ENCODE peak calls at places on chromosomes 11 and 22, in nine cellular contexts. One of them, this sample, is unnamed.

GRCh38 chr11:76854709-76855108 is 6.0 kb upstream of the ACER3 start:
- DNase-seq in HS-27A: no peak
- DNase-seq in NAMALWA: no peak
- DNase-seq in T-helper 1 cell: no peak
- DNase-seq in aorta: no peak
- DNase-seq in choroid plexus epithelial cell: no peak
- DNase-seq in activated naive CD8-positive, alpha-beta T cell treated with anti-CD3 and anti-CD28 coated beads, Interleukin-2, amount 10 ng/mL, durations not matched to agents 7 days and 5 days: no peak
- DNase-seq in cardiac fibroblast: no peak
- DNase-seq in neural crest cell: no peak
- DNase-seq in this sample: no peak

GRCh38 chr11:108693852-108694251 is 29.0 kb downstream of the DDX10 start:
- DNase-seq in T-helper 1 cell: no peak
- DNase-seq in activated naive CD8-positive, alpha-beta T cell treated with anti-CD3 and anti-CD28 coated beads, Interleukin-2, amount 10 ng/mL, durations not matched to agents 7 days and 5 days: no peak
- DNase-seq in NAMALWA: no peak
- DNase-seq in choroid plexus epithelial cell: peak
- DNase-seq in cardiac fibroblast: peak
- DNase-seq in aorta: no peak
- DNase-seq in HS-27A: no peak
- DNase-seq in neural crest cell: no peak
- DNase-seq in this sample: peak

GRCh38 chr11:68950268-68950667 is 30.5 kb downstream of the MRGPRD start:
- DNase-seq in neural crest cell: peak
- DNase-seq in T-helper 1 cell: no peak
- DNase-seq in HS-27A: no peak
- DNase-seq in aorta: no peak
- DNase-seq in activated naive CD8-positive, alpha-beta T cell treated with anti-CD3 and anti-CD28 coated beads, Interleukin-2, amount 10 ng/mL, durations not matched to agents 7 days and 5 days: no peak
- DNase-seq in choroid plexus epithelial cell: peak
- DNase-seq in cardiac fibroblast: peak
- DNase-seq in NAMALWA: peak
- DNase-seq in this sample: peak

GRCh38 chr11:122850076-122850631 is 11.9 kb downstream of the CRTAM start:
- DNase-seq in aorta: no peak
- DNase-seq in NAMALWA: no peak
- DNase-seq in activated naive CD8-positive, alpha-beta T cell treated with anti-CD3 and anti-CD28 coated beads, Interleukin-2, amount 10 ng/mL, durations not matched to agents 7 days and 5 days: peak
- DNase-seq in choroid plexus epithelial cell: peak
- DNase-seq in neural crest cell: no peak
- DNase-seq in cardiac fibroblast: peak
- DNase-seq in T-helper 1 cell: no peak
- DNase-seq in HS-27A: no peak
- DNase-seq in this sample: peak

GRCh38 chr22:40855960-40856512 is 403 bp downstream of the ST13 start:
- DNase-seq in aorta: peak
- DNase-seq in choroid plexus epithelial cell: peak
- DNase-seq in activated naive CD8-positive, alpha-beta T cell treated with anti-CD3 and anti-CD28 coated beads, Interleukin-2, amount 10 ng/mL, durations not matched to agents 7 days and 5 days: no peak
- DNase-seq in neural crest cell: no peak
- DNase-seq in T-helper 1 cell: no peak
- DNase-seq in cardiac fibroblast: peak
- DNase-seq in NAMALWA: peak
- DNase-seq in HS-27A: no peak
- DNase-seq in this sample: peak

GRCh38 chr22:19430890-19431541 is 517 bp downstream of the HIRA start:
- DNase-seq in choroid plexus epithelial cell: peak
- DNase-seq in aorta: peak
- DNase-seq in NAMALWA: peak
- DNase-seq in activated naive CD8-positive, alpha-beta T cell treated with anti-CD3 and anti-CD28 coated beads, Interleukin-2, amount 10 ng/mL, durations not matched to agents 7 days and 5 days: peak
- DNase-seq in HS-27A: no peak
- DNase-seq in cardiac fibroblast: peak
- DNase-seq in neural crest cell: peak
- DNase-seq in T-helper 1 cell: no peak
- DNase-seq in this sample: peak

GRCh38 chr22:21568207-21569075 is 927 bp downstream of the UBE2L3 start:
- DNase-seq in HS-27A: no peak
- DNase-seq in NAMALWA: peak
- DNase-seq in choroid plexus epithelial cell: peak
- DNase-seq in aorta: peak
- DNase-seq in activated naive CD8-positive, alpha-beta T cell treated with anti-CD3 and anti-CD28 coated beads, Interleukin-2, amount 10 ng/mL, durations not matched to agents 7 days and 5 days: peak
- DNase-seq in T-helper 1 cell: peak
- DNase-seq in cardiac fibroblast: peak
- DNase-seq in neural crest cell: peak
- DNase-seq in this sample: peak

GRCh38 chr22:46081036-46081830 is 69.1 kb upstream of the PPARA start:
- DNase-seq in HS-27A: peak
- DNase-seq in aorta: peak
- DNase-seq in NAMALWA: no peak
- DNase-seq in activated naive CD8-positive, alpha-beta T cell treated with anti-CD3 and anti-CD28 coated beads, Interleukin-2, amount 10 ng/mL, durations not matched to agents 7 days and 5 days: no peak
- DNase-seq in neural crest cell: no peak
- DNase-seq in choroid plexus epithelial cell: no peak
- DNase-seq in T-helper 1 cell: no peak
- DNase-seq in cardiac fibroblast: no peak
- DNase-seq in this sample: no peak

GRCh38 chr11:95922099-95922498 is 1.8 kb downstream of the MTMR2 start:
- DNase-seq in T-helper 1 cell: no peak
- DNase-seq in cardiac fibroblast: peak
- DNase-seq in aorta: no peak
- DNase-seq in HS-27A: no peak
- DNase-seq in activated naive CD8-positive, alpha-beta T cell treated with anti-CD3 and anti-CD28 coated beads, Interleukin-2, amount 10 ng/mL, durations not matched to agents 7 days and 5 days: no peak
- DNase-seq in neural crest cell: no peak
- DNase-seq in NAMALWA: no peak
- DNase-seq in choroid plexus epithelial cell: no peak
- DNase-seq in this sample: peak

GRCh38 chr11:61701298-61701993 is 21.3 kb downstream of the DAGLA start:
- DNase-seq in cardiac fibroblast: no peak
- DNase-seq in choroid plexus epithelial cell: peak
- DNase-seq in aorta: no peak
- DNase-seq in HS-27A: no peak
- DNase-seq in T-helper 1 cell: no peak
- DNase-seq in neural crest cell: peak
- DNase-seq in activated naive CD8-positive, alpha-beta T cell treated with anti-CD3 and anti-CD28 coated beads, Interleukin-2, amount 10 ng/mL, durations not matched to agents 7 days and 5 days: no peak
- DNase-seq in NAMALWA: peak
- DNase-seq in this sample: no peak

GRCh38 chr11:44690651-44691050 is 36.1 kb upstream of the TSPAN18 start:
- DNase-seq in aorta: peak
- DNase-seq in NAMALWA: no peak
- DNase-seq in activated naive CD8-positive, alpha-beta T cell treated with anti-CD3 and anti-CD28 coated beads, Interleukin-2, amount 10 ng/mL, durations not matched to agents 7 days and 5 days: no peak
- DNase-seq in cardiac fibroblast: no peak
- DNase-seq in neural crest cell: no peak
- DNase-seq in HS-27A: no peak
- DNase-seq in T-helper 1 cell: no peak
- DNase-seq in choroid plexus epithelial cell: no peak
- DNase-seq in this sample: no peak

GRCh38 chr11:93686226-93686625 is 24.7 kb downstream of the CEP295 start:
- DNase-seq in cardiac fibroblast: peak
- DNase-seq in neural crest cell: no peak
- DNase-seq in T-helper 1 cell: no peak
- DNase-seq in NAMALWA: no peak
- DNase-seq in aorta: no peak
- DNase-seq in activated naive CD8-positive, alpha-beta T cell treated with anti-CD3 and anti-CD28 coated beads, Interleukin-2, amount 10 ng/mL, durations not matched to agents 7 days and 5 days: no peak
- DNase-seq in choroid plexus epithelial cell: no peak
- DNase-seq in HS-27A: no peak
- DNase-seq in this sample: peak